ENCODE peak calls at places on chromosome 13, in seven cellular contexts. C, G, L, D, E, X and H are unnamed samples.
A peak's percentile ranks its signal among the peaks of the same experiment; 100 is the strongest.

GRCh38 chr13:42394361-42395065 is 122.6 kb downstream of the AKAP11 start:
- DNase-seq in C (no peak), G (no peak), L (no peak), D (no peak), E (no peak), X (no peak), H (peak; percentile 13)

GRCh38 chr13:50123002-50123401 is 107.8 kb downstream of the KCNRG start:
- DNase-seq in C (no peak), G (no peak), L (no peak), D (no peak), E (no peak), X (no peak), H (no peak)

GRCh38 chr13:26584713-26585112 is 27.2 kb downstream of the WASF3 start:
- DNase-seq in C (no peak), G (no peak), L (no peak), D (no peak), E (no peak), X (no peak), H (no peak)

GRCh38 chr13:77915676-77916075 is 3.0 kb downstream of the EDNRB start:
- DNase-seq in C (no peak), G (no peak), L (no peak), D (no peak), E (no peak), X (no peak), H (no peak)

GRCh38 chr13:63435668-63436275 is 2020.1 kb upstream of the PCDH20 start:
- DNase-seq in C (no peak), G (no peak), L (no peak), D (no peak), E (no peak), X (no peak), H (no peak)

GRCh38 chr13:57633141-57633949 is 1.8 kb downstream of the PCDH17 start:
- DNase-seq in C (no peak), G (no peak), L (peak; percentile 66), D (peak; percentile 33), E (no peak), X (no peak), H (no peak)

GRCh38 chr13:52428295-52428694 is 22.1 kb downstream of the VPS36 start:
- DNase-seq in C (no peak), G (no peak), L (no peak), D (no peak), E (no peak), X (no peak), H (no peak)

GRCh38 chr13:29484236-29484635 is 111.3 kb downstream of the SLC7A1 start:
- DNase-seq in C (peak; percentile 36), G (no peak), L (no peak), D (no peak), E (no peak), X (no peak), H (no peak)

GRCh38 chr13:80086304-80086721 is 254.6 kb downstream of the SPRY2 start:
- DNase-seq in C (no peak), G (no peak), L (no peak), D (no peak), E (no peak), X (no peak), H (no peak)

GRCh38 chr13:96075953-96076543 is 13.9 kb upstream of the HS6ST3 start:
- DNase-seq in C (peak; percentile 0), G (no peak), L (no peak), D (no peak), E (no peak), X (no peak), H (no peak)

GRCh38 chr13:109288151-109288709 is 498.2 kb downstream of the IRS2 start:
- DNase-seq in C (no peak), G (no peak), L (no peak), D (no peak), E (no peak), X (no peak), H (no peak)

GRCh38 chr13:81639984-81640582 is 1299.2 kb upstream of the SPRY2 start:
- DNase-seq in C (peak; percentile 1), G (no peak), L (peak; percentile 20), D (no peak), E (no peak), X (no peak), H (no peak)

GRCh38 chr13:31090921-31091624 is 70.6 kb downstream of the HSPH1 start:
- DNase-seq in C (peak; percentile 5), G (no peak), L (no peak), D (no peak), E (no peak), X (no peak), H (peak; percentile 9)

GRCh38 chr13:79966502-79966901 is 374.4 kb downstream of the SPRY2 start:
- DNase-seq in C (no peak), G (no peak), L (no peak), D (no peak), E (no peak), X (no peak), H (no peak)

GRCh38 chr13:113874579-113875428 is 10.9 kb upstream of the GAS6 start:
- DNase-seq in C (no peak), G (no peak), L (no peak), D (no peak), E (no peak), X (no peak), H (no peak)

GRCh38 chr13:110885966-110886365 is 28.9 kb downstream of the ANKRD10 start:
- DNase-seq in C (no peak), G (no peak), L (no peak), D (no peak), E (no peak), X (no peak), H (no peak)

DNA sequence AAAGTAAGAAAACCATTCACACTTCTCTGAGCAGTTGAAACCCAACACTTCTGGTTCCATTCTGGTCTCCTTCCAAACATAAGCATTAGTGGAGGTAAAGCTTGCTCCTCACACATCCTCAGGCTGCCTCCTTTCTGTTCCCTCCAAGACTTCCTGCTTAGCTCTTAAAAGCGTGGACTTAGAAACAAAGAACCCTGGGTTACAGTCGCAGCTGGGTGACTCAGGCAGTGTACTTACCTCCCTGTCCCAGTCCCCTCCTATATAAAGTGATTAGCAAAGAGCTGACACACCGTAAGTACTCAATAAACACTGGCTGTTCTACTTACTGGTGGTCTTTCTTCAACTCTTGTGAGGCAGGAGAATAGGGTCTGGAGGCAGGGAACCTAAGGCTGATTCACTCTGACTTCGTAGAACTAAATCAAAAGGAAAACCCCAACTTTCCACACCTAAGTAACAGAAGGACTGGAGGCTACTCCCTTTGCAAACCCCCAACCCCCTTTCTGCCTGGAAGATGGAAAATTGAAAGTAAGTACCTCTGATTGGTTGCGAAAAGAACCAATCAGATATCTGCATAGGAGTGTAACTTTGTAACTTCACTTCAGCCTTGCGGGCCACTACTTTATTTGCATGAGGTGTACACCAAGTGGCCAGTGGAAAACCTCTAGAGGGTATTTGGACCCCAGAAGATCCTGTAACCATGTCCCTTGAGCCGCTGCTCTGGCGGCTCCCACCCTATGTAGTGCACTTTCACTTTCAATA is 165.4 kb downstream of the SUCLA2 start:
- DNase-seq in C (peak; percentile 5), G (no peak), L (no peak), D (no peak), E (no peak), X (no peak), H (no peak)
- H3K4me3 ChIP-seq in C (no peak overlapping the region), G (no peak overlapping the region), L (no peak overlapping the region), D (no peak overlapping the region), E (no peak overlapping the region), X (no peak overlapping the region), H (no peak overlapping the region)

DNA sequence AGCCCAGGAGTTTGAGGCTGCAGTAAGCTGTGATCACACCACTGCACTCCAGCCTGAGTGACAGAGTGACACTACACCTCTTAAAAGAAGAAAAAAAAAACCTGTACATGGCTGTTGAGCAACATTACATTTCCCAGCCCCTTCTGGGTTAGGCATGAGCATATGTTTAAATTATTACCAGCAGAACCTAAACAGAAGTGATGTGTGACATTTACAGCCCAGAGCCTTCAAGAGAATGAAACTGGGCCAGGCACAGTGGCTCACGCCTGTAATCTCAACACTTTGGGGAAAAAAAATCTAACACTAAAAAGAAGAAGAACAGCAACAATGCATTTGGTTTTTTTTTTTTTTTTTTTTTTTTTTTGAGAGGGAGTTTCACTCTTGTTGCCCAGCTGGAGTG is 38.3 kb downstream of the MRPS31 start:
- DNase-seq in C (no peak), G (no peak), L (no peak), D (no peak), E (no peak), X (no peak), H (no peak)
- H3K36me3 ChIP-seq in C (peaks cover 38% of the 10 kb centered on the region), G (peaks cover 3% of the 10 kb centered on the region), L (no peaks in the 10 kb centered on the region), D (peaks cover 14% of the 10 kb centered on the region), E (peaks cover 14% of the 10 kb centered on the region), X (peaks cover 37% of the 10 kb centered on the region), H (peaks cover 10% of the 10 kb centered on the region)

GRCh38 chr13:38674208-38674607 is 12.7 kb upstream of the FREM2 start:
- DNase-seq in C (no peak), G (no peak), L (no peak), D (no peak), E (no peak), X (no peak), H (no peak)
- H3K4me1 ChIP-seq in C (no peaks in the 10 kb centered on the region), G (no peaks in the 10 kb centered on the region), L (no peaks in the 10 kb centered on the region), D (no peaks in the 10 kb centered on the region), E (no peaks in the 10 kb centered on the region), X (no peaks in the 10 kb centered on the region), H (no peaks in the 10 kb centered on the region)

GRCh38 chr13:27824121-27824520 is 31.8 kb downstream of the GSX1 start:
- DNase-seq in C (no peak), G (no peak), L (no peak), D (no peak), E (no peak), X (no peak), H (no peak)

GRCh38 chr13:27827646-27828045 is 35.4 kb downstream of the GSX1 start:
- DNase-seq in C (no peak), G (no peak), L (no peak), D (no peak), E (no peak), X (no peak), H (no peak)

GRCh38 chr13:27830010-27830409 is 37.7 kb downstream of the GSX1 start:
- DNase-seq in C (peak; percentile 63), G (peak; percentile 39), L (peak; percentile 66), D (peak; percentile 51), E (peak; percentile 17), X (no peak), H (peak; percentile 41)

GRCh38 chr13:27825153-27825552 is 32.9 kb downstream of the GSX1 start:
- DNase-seq in C (no peak), G (no peak), L (no peak), D (no peak), E (no peak), X (no peak), H (no peak)

DNA sequence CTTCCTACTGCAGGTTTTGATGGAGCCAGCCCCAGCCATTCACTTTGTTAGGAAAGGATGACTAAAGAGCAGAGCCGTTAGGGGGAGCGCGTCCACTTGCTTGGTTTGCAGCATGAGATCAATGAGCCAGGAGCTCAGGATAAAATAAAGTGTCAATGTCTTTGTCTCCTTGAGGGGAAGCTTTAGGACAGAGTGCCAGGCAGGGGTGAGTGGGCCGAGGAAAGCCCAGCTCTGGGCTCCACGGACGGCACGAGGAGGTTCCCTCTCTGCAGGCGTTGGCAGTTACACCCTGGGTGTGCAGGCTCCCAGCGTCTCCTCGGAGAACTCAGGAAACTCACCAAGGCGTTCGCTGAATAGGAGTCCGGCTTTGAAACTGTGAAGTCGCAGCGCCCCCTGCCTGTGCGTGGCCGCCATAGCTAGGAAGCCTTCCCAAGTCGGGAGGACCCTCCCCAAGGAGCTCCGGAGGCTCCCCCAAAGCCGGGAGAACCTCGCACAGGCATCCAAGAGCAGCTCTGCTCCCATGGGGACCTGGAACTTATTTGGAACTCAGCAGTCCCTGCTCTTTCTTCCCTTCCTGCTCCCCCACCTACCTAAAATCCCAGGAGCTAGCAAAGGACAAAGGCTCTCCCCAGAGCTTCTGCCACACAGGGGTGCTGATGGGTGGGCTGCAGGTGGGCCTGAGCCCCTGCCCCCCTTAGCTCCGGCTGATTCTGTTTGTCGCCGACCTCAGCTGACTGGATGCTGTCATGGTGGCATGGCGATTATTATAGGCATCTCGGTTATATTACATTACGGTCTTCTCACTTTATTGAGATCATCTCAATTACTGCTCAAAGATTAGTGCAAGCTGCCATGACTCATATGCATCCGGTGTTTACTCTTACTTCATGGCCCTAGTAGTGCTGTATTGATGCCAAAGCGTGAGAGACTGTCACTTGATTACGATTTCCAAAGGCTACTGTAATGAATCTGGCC is 34.4 kb downstream of the GSX1 start:
- DNase-seq in C (peak; percentile 79), G (peak; percentile 53), L (peak; percentile 87), D (peak; percentile 80), E (peak; percentile 27), X (no peak), H (peak; percentile 70)
- H3K4me3 ChIP-seq in C (peak overlapping the region; percentile 42), G (no peak overlapping the region), L (no peak overlapping the region), D (peak overlapping the region; percentile 21), E (no peak overlapping the region), X (peak overlapping the region; percentile 51), H (no peak overlapping the region)